ENCODE peak calls at places on chromosomes 3 and 15, in ten cellular contexts. W, M, R, O, P, C, J, K, E and S are unnamed samples.

GRCh38 chr3:182180646-182181385 is 469.1 kb downstream of the SOX2 start:
- DNase-seq in C (no peak), J (no peak), K (no peak), P (no peak), O (no peak), E (no peak), M (no peak), W (peak), R (no peak), S (no peak)

GRCh38 chr3:185699927-185700326 is 113.8 kb downstream of the SENP2 start:
- DNase-seq in K (no peak), J (no peak), W (no peak), M (no peak), C (no peak), P (no peak), E (no peak), O (no peak), R (no peak), S (no peak)

GRCh38 chr3:30505866-30506517 is 100.4 kb upstream of the TGFBR2 start:
- DNase-seq in W (no peak), K (no peak), R (peak), J (peak), P (no peak), C (no peak), M (no peak), E (no peak), O (no peak), S (no peak)

GRCh38 chr3:112656045-112656444 is 15.1 kb upstream of the CCDC80 start:
- DNase-seq in W (no peak), O (no peak), C (peak), J (peak), M (no peak), P (no peak), E (no peak), K (no peak), R (no peak), S (no peak)

GRCh38 chr15:101068961-101069734 is 150.0 kb downstream of the LRRK1 start:
- DNase-seq in K (peak), R (peak), C (peak), J (peak), E (peak), O (no peak), P (no peak), W (no peak), M (peak), S (peak)

GRCh38 chr3:151838574-151839312 is 24.8 kb downstream of the AADAC start:
- DNase-seq in E (peak), O (peak), K (peak), J (peak), C (peak), P (no peak), R (peak), W (peak), M (peak), S (no peak)

GRCh38 chr3:189573004-189573403 is 58.2 kb upstream of the TP63 start:
- DNase-seq in E (no peak), K (no peak), C (no peak), M (no peak), W (no peak), J (no peak), O (peak), P (no peak), R (no peak), S (no peak)

GRCh38 chr3:188739547-188739946 is 432.2 kb upstream of the TPRG1 start:
- DNase-seq in J (no peak), P (no peak), K (no peak), E (no peak), M (no peak), C (no peak), W (no peak), O (no peak), R (no peak), S (no peak)

GRCh38 chr15:77036537-77037474 is 34.1 kb downstream of the TSPAN3 start:
- DNase-seq in W (no peak), K (no peak), C (no peak), O (peak), R (no peak), M (no peak), E (no peak), J (no peak), P (no peak), S (peak)

GRCh38 chr3:23884481-23884880 is 32.3 kb downstream of the NKIRAS1 start:
- DNase-seq in R (peak), W (no peak), C (peak), P (no peak), M (no peak), E (peak), K (no peak), O (no peak), J (no peak), S (no peak)

GRCh38 chr3:43153189-43154083 is 47.6 kb upstream of the POMGNT2 start:
- DNase-seq in E (no peak), J (peak), O (no peak), M (no peak), C (no peak), R (peak), W (no peak), P (peak), K (no peak), S (no peak)

GRCh38 chr15:92899910-92900711 is at the start of gene CHD2:
- DNase-seq in R (peak), K (peak), J (peak), O (peak), C (peak), W (peak), M (peak), P (peak), E (peak), S (no peak)

GRCh38 chr3:32457971-32458471 is 44.6 kb downstream of the CMTM6 start:
- DNase-seq in C (no peak), W (no peak), M (no peak), P (no peak), E (no peak), O (peak), J (no peak), R (no peak), K (no peak), S (no peak)

GRCh38 chr3:130834476-130834875 is 59.4 kb upstream of the ATP2C1 start:
- DNase-seq in C (peak), K (no peak), W (peak), R (peak), J (peak), M (no peak), O (no peak), P (no peak), E (peak), S (no peak)

GRCh38 chr15:81323944-81324881 is at the start of gene STARD5:
- DNase-seq in M (peak), C (peak), P (peak), K (peak), J (peak), E (peak), O (peak), W (peak), R (peak), S (peak)

GRCh38 chr15:57534279-57534678 is 57.4 kb upstream of the MYZAP start:
- DNase-seq in M (no peak), R (peak), K (no peak), P (no peak), J (no peak), E (no peak), C (no peak), W (no peak), O (no peak), S (no peak)

GRCh38 chr3:37546876-37547275 is 314.8 kb upstream of the CTDSPL start:
- DNase-seq in J (peak), K (no peak), E (peak), O (peak), W (peak), M (peak), C (peak), R (peak), P (no peak), S (no peak)

GRCh38 chr3:146536681-146537080 is 7.7 kb downstream of the PLSCR1 start:
- DNase-seq in P (no peak), M (no peak), R (peak), O (no peak), J (no peak), C (no peak), K (no peak), E (no peak), W (no peak), S (no peak)

GRCh38 chr3:138362536-138362935 is 14.2 kb downstream of the MRAS start:
- DNase-seq in P (no peak), C (no peak), J (no peak), M (no peak), K (no peak), W (no peak), E (no peak), O (no peak), R (no peak), S (no peak)

GRCh38 chr3:39150170-39150802 is 3.1 kb downstream of the CSRNP1 start:
- DNase-seq in P (no peak), E (no peak), O (no peak), R (no peak), W (no peak), K (no peak), C (no peak), M (no peak), J (no peak), S (no peak)

GRCh38 chr3:87248831-87249230 is 21.7 kb downstream of the CHMP2B start:
- DNase-seq in C (peak), O (no peak), K (no peak), E (no peak), J (no peak), P (no peak), M (no peak), R (no peak), W (no peak), S (no peak)

GRCh38 chr3:179081885-179082284 is 10.3 kb upstream of the ZMAT3 start:
- DNase-seq in W (no peak), P (no peak), M (no peak), K (no peak), R (no peak), E (no peak), O (no peak), J (no peak), C (no peak), S (no peak)

GRCh38 chr15:74870496-74871213 is 2.5 kb downstream of the SCAMP2 start:
- DNase-seq in W (no peak), E (peak), R (peak), M (peak), P (no peak), C (peak), J (no peak), K (no peak), O (no peak), S (no peak)

GRCh38 chr3:196632033-196632751 is 7.3 kb upstream of the NRROS start:
- DNase-seq in O (peak), E (peak), M (peak), C (peak), W (peak), P (peak), R (peak), J (peak), K (peak), S (no peak)

GRCh38 chr15:88920186-88920891 is 7.2 kb upstream of the MFGE8 start:
- DNase-seq in R (peak), W (no peak), O (no peak), E (peak), K (no peak), C (peak), M (no peak), J (peak), P (no peak), S (no peak)
- TF ChIP-seq CTCF in R (no peak), W (no peak), O (no peak), E (no peak), K (no peak), C (no peak), M (no peak), J (no peak), P (no peak), S (no peak)

DNA sequence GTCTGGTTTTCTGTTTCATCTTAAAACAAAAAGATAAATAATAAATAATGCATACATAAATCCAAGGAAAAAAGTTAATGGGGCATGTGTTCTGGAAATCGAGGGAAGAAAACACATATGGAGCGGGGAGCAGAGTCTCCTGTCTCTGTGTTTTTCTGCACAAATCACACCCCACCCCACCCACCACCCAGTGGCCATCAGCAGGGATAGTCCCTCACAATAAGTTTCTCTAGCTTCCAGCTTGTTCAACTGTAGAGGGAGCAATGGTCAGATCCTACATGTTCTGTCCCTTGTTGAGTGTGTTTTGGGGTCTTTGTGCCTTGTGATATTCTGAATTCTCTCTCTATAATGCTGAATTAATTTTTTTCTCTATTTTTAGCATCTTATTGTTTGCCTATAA is 26.8 kb upstream of the CHRNA7 start:
- DNase-seq in M (no peak), R (no peak), C (no peak), E (no peak), O (no peak), J (no peak), P (no peak), K (no peak), W (no peak), S (no peak)
- TF ChIP-seq CTCF in M (no peak), R (no peak), C (no peak), E (no peak), O (no peak), J (no peak), P (no peak), K (no peak), W (no peak), S (no peak)

GRCh38 chr15:99729920-99730319 is 3.3 kb downstream of the LYSMD4 start:
- DNase-seq in J (peak), K (peak), C (peak), P (no peak), R (peak), O (no peak), W (peak), E (peak), M (peak), S (no peak)
- TF ChIP-seq CTCF in J (peak), K (peak), C (peak), P (peak), R (peak), O (peak), W (peak), E (peak), M (no peak), S (peak)

DNA sequence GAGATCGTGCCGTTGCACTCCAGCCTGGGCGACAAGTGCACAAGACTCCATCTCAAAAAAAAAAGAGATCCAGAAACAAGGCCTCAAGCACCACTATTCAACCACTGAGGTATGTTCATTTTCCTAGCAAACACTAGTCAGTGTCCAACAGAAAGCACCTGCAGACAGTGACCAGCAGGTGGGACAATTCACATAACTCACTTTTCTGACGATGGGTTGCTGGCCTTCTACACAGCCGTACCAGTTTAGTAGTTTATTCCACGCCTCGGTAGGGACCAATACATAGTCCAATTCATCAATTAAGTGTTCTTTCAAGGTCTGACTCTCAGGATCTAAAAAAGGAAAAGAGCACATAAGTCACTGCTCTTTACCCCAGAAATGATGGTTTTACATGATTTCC is 12.4 kb downstream of the USP4 start:
- DNase-seq in J (no peak), R (peak), M (no peak), O (no peak), E (peak), P (no peak), C (no peak), W (no peak), K (no peak), S (no peak)
- TF ChIP-seq CTCF in J (no peak), R (peak), M (no peak), O (peak), E (no peak), P (no peak), C (no peak), W (no peak), K (no peak), S (peak)

GRCh38 chr3:124981472-124981871 is 46.9 kb upstream of the MUC13 start:
- DNase-seq in R (no peak), E (no peak), K (no peak), J (no peak), M (no peak), O (no peak), P (no peak), C (no peak), W (no peak), S (no peak)

GRCh38 chr3:124984754-124985153 is 50.2 kb upstream of the MUC13 start:
- DNase-seq in O (no peak), C (no peak), M (no peak), P (no peak), J (no peak), W (no peak), E (no peak), K (no peak), R (no peak), S (no peak)

GRCh38 chr3:124982855-124983254 is 48.3 kb upstream of the MUC13 start:
- DNase-seq in R (no peak), K (no peak), C (no peak), O (no peak), P (no peak), E (no peak), W (no peak), M (no peak), J (no peak), S (no peak)

GRCh38 chr3:124985358-124985757 is 50.8 kb upstream of the MUC13 start:
- DNase-seq in W (no peak), E (peak), R (peak), K (no peak), C (peak), J (peak), P (no peak), M (peak), O (no peak), S (no peak)

GRCh38 chr3:124986153-124987143 is 51.9 kb upstream of the MUC13 start:
- DNase-seq in K (peak), M (peak), W (peak), E (peak), C (peak), P (no peak), J (peak), O (no peak), R (peak), S (no peak)
- TF ChIP-seq CTCF in K (peak), M (peak), W (peak), E (peak), C (peak), P (peak), J (peak), O (no peak), R (peak), S (peak)

DNA sequence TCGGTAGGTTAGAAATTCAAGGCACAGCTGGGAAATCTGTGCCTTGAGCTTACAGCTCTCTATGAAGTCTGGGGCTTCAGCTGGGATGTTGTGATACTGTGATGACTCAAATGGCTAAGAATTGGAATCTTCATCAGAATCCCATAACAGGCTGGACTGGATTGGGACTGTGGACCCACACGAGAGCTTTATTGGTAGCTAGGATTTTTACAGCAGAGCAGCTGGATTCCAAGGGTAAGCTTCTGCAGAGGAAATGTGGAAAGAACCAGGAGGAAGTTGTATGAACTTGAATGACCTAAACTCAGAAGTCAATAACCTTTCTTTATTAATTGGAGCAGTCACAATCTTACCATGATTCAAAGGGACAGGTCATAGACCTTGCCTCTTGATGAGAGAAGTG is 1187.1 kb downstream of the ROBO1 start:
- DNase-seq in E (no peak), M (no peak), J (no peak), K (no peak), R (no peak), C (peak), P (no peak), O (no peak), W (no peak), S (no peak)
- TF ChIP-seq CTCF in E (no peak), M (no peak), J (no peak), K (no peak), R (no peak), C (no peak), P (no peak), O (no peak), W (no peak), S (no peak)